ENCODE peak calls at places on chromosomes 11 and 22, in four cellular contexts. U is hepatic stellate cell, G is left colon, H is AG09309. Z is an unnamed sample.

GRCh38 chr11:96237759-96238158 is 105.2 kb downstream of the MAML2 start:
- DNase-seq in U (no peak), G (no peak), H (no peak), Z (no peak)

GRCh38 chr11:102882389-102883024 is 7.7 kb upstream of the MMP12 start:
- DNase-seq in U (peak), G (no peak), H (peak), Z (no peak)

GRCh38 chr11:124753207-124753606 is 1.2 kb upstream of the VSIG2 start:
- DNase-seq in U (no peak), G (no peak), H (no peak), Z (no peak)

GRCh38 chr11:104625246-104625645 is 273.0 kb downstream of the CASP12 start:
- DNase-seq in U (no peak), G (no peak), H (no peak), Z (no peak)

GRCh38 chr11:122271167-122271566 is 155.2 kb upstream of the BLID start:
- DNase-seq in U (no peak), G (no peak), H (no peak), Z (no peak)

GRCh38 chr11:16806791-16807190 is 68.3 kb downstream of the C11orf58 start:
- DNase-seq in U (no peak), G (no peak), H (no peak), Z (no peak)

GRCh38 chr11:76597533-76598425 is 72.8 kb downstream of the LRRC32 start:
- DNase-seq in U (no peak), G (no peak), H (no peak), Z (no peak)

GRCh38 chr22:20131593-20131855 is at the start of gene ZDHHC8:
- DNase-seq in U (peak), G (peak), H (no peak), Z (no peak)

GRCh38 chr11:68146010-68146540 is 24.9 kb upstream of the CHKA start:
- DNase-seq in U (no peak), G (peak), H (no peak), Z (no peak)

GRCh38 chr11:19160839-19161238 is 40.9 kb downstream of the CSRP3 start:
- DNase-seq in U (no peak), G (no peak), H (no peak), Z (no peak)

GRCh38 chr11:59939482-59939881 is 1.2 kb downstream of the OOSP1 start:
- DNase-seq in U (no peak), G (no peak), H (no peak), Z (no peak)

GRCh38 chr11:121318848-121319834 is 26.6 kb downstream of the SC5D start:
- DNase-seq in U (peak), G (no peak), H (peak), Z (peak)

GRCh38 chr11:132263875-132264274 is 893.5 kb downstream of the NTM start:
- DNase-seq in U (no peak), G (no peak), H (no peak), Z (no peak)

GRCh38 chr11:65899356-65900124 is 648 bp downstream of the FOSL1 start:
- DNase-seq in U (peak), G (peak), H (no peak), Z (no peak)

GRCh38 chr22:42632096-42632495 is 8.3 kb downstream of the ATP5MGL start:
- DNase-seq in U (no peak), G (no peak), H (no peak), Z (no peak)

GRCh38 chr11:12185914-12186313 is 75.5 kb downstream of the MICAL2 start:
- DNase-seq in U (peak), G (no peak), H (no peak), Z (peak)

GRCh38 chr11:43992834-43993637 is 50.6 kb downstream of the C11orf96 start:
- DNase-seq in U (peak), G (no peak), H (no peak), Z (no peak)

GRCh38 chr11:4539603-4540219 is 5.3 kb upstream of the OR52M1 start:
- DNase-seq in U (peak), G (peak), H (peak), Z (peak)

GRCh38 chr11:119284344-119285157 is 32.4 kb downstream of the MCAM start:
- DNase-seq in U (peak), G (no peak), H (peak), Z (no peak)

GRCh38 chr22:40409613-40410113 is 39.3 kb downstream of the SGSM3 start:
- DNase-seq in U (no peak), G (no peak), H (no peak), Z (no peak)

GRCh38 chr11:60482361-60482760 is 10.2 kb upstream of the MS4A12 start:
- DNase-seq in U (no peak), G (no peak), H (no peak), Z (no peak)

GRCh38 chr11:20110908-20111669 is 49.2 kb downstream of the DBX1 start:
- DNase-seq in U (peak), G (peak), H (peak), Z (peak)

GRCh38 chr11:126282742-126283591 is at the start of gene TIRAP:
- DNase-seq in U (peak), G (peak), H (no peak), Z (no peak)

GRCh38 chr11:116547571-116547970 is 225.2 kb downstream of the BUD13 start:
- DNase-seq in U (no peak), G (no peak), H (no peak), Z (no peak)

GRCh38 chr11:94649925-94650623 is 82.9 kb downstream of the PIWIL4 start:
- DNase-seq in U (no peak), G (no peak), H (no peak), Z (no peak)

GRCh38 chr11:127825185-127825584 is 762.2 kb downstream of the ETS1 start:
- DNase-seq in U (no peak), G (no peak), H (no peak), Z (no peak)

GRCh38 chr22:44181912-44182590 is 1.3 kb downstream of the PARVG start:
- DNase-seq in U (no peak), G (peak), H (no peak), Z (no peak)

GRCh38 chr11:11850668-11851067 is 8.9 kb downstream of the USP47 start:
- DNase-seq in U (no peak), G (no peak), H (no peak), Z (no peak)

GRCh38 chr11:116826751-116827431 is 2.8 kb upstream of the APOC3 start:
- DNase-seq in U (no peak), G (no peak), H (no peak), Z (no peak)

GRCh38 chr11:15059132-15059531 is 14.3 kb upstream of the CALCB start:
- DNase-seq in U (no peak), G (no peak), H (no peak), Z (no peak)

GRCh38 chr22:35257321-35258143 is at the start of gene HMGXB4:
- DNase-seq in U (peak), G (peak), H (peak), Z (peak)

GRCh38 chr11:109306322-109306721 is 115.7 kb upstream of the C11orf87 start:
- DNase-seq in U (no peak), G (no peak), H (peak), Z (no peak)

GRCh38 chr22:38796262-38796957 is 2.5 kb upstream of the DNAL4 start:
- DNase-seq in U (no peak), G (no peak), H (no peak), Z (no peak)

GRCh38 chr11:65112226-65112550 is 516 bp downstream of the TM7SF2 start:
- DNase-seq in U (no peak), G (peak), H (no peak), Z (no peak)